ENCODE peak calls at places on chromosomes 16 and 17, in nine cellular contexts. H is nephron progenitor cell; B is PC-3; Y is activated effector memory CD4-positive, alpha-beta T cell treated with Interleukin-2 at 50 U/mL for 16 hours; A is stimulated activated naive CD8-positive, alpha-beta T cell treated with anti-CD3 and anti-CD28 coated beads, Interleukin-15, Interleukin-2, amounts not matched to agents 100 U/mL and 50 U/mL, for 24 hours; E is CD4-positive, CD25-positive, alpha-beta regulatory T cell; P is breast epithelium; M is EL; N is heart right ventricle. T is an unnamed sample.

GRCh38 chr17:56125830-56126819 is 27.1 kb upstream of the ANKFN1 start:
- DNase-seq in H (peak), B (peak), Y (no peak), A (peak), E (no peak), P (no peak), M (peak), N (no peak), T (peak)

GRCh38 chr16:81558444-81559175 is 114.0 kb downstream of the CMIP start:
- DNase-seq in H (no peak), B (no peak), Y (no peak), A (no peak), E (no peak), P (peak), M (no peak), N (no peak), T (no peak)

GRCh38 chr16:2331199-2331931 is 9.2 kb downstream of the ABCA3 start:
- DNase-seq in H (no peak), B (no peak), Y (no peak), A (no peak), E (no peak), P (no peak), M (no peak), N (no peak), T (no peak)

GRCh38 chr17:13746379-13746778 is 144.7 kb upstream of the HS3ST3A1 start:
- DNase-seq in H (no peak), B (no peak), Y (no peak), A (no peak), E (no peak), P (no peak), M (no peak), N (peak), T (no peak)

GRCh38 chr17:60168654-60169053 is 18.9 kb downstream of the CA4 start:
- DNase-seq in H (no peak), B (peak), Y (no peak), A (no peak), E (no peak), P (no peak), M (no peak), N (no peak), T (no peak)

GRCh38 chr17:50170662-50171370 is 5.0 kb downstream of the SGCA start:
- DNase-seq in H (no peak), B (peak), Y (no peak), A (no peak), E (no peak), P (no peak), M (no peak), N (no peak), T (no peak)

GRCh38 chr17:62064791-62065563 is at the start of gene MED13:
- DNase-seq in H (peak), B (peak), Y (peak), A (peak), E (peak), P (peak), M (peak), N (peak), T (peak)

GRCh38 chr17:43771463-43771862 is 7.3 kb downstream of the DUSP3 start:
- DNase-seq in H (no peak), B (no peak), Y (no peak), A (no peak), E (no peak), P (no peak), M (no peak), N (no peak), T (no peak)

GRCh38 chr16:67537636-67538591 is 9.3 kb downstream of the RIPOR1 start:
- DNase-seq in H (peak), B (no peak), Y (peak), A (peak), E (peak), P (peak), M (peak), N (peak), T (peak)

T was measured in adrenal gland.